ENCODE peak calls at places on chromosomes 7 and 10, in nine cellular contexts. P, W, K, H, B, Z, A, N and V are unnamed samples. For H3K36me3, the result is how much of the 10 kb centered on the place peaks cover.

GRCh38 chr10:94027197-94027596 is 33.5 kb downstream of the PLCE1 start:
- DNase-seq in N (no peak), P (peak), Z (no peak), B (no peak), W (no peak), K (no peak), A (no peak), H (no peak), V (no peak)

GRCh38 chr7:156487811-156488523 is 152.6 kb upstream of the RNF32 start:
- DNase-seq in P (no peak), A (no peak), B (no peak), H (no peak), K (no peak), W (peak), Z (no peak), N (no peak), V (no peak)

GRCh38 chr7:27515933-27516332 is 146.8 kb downstream of the HIBADH start:
- DNase-seq in Z (no peak), N (no peak), A (no peak), H (no peak), B (no peak), W (no peak), P (peak), K (no peak), V (no peak)

GRCh38 chr10:28130267-28130666 is 131.4 kb upstream of the ODAD2 start:
- DNase-seq in K (no peak), B (no peak), N (no peak), A (no peak), Z (no peak), W (no peak), P (peak), H (peak), V (no peak)

GRCh38 chr7:117071597-117071996 is 118.3 kb downstream of the ST7 start:
- DNase-seq in P (no peak), B (no peak), W (no peak), K (no peak), N (no peak), H (no peak), A (no peak), Z (no peak), V (no peak)

GRCh38 chr10:73848821-73849489 is 25.4 kb downstream of the CAMK2G start:
- DNase-seq in Z (peak), P (peak), K (peak), H (peak), A (peak), N (peak), B (peak), W (peak), V (peak)

GRCh38 chr7:137886266-137886665 is 39.5 kb upstream of the DGKI start:
- DNase-seq in Z (no peak), P (no peak), N (no peak), W (no peak), B (no peak), H (no peak), A (no peak), K (no peak), V (no peak)

GRCh38 chr7:106623846-106624245 is 37.1 kb downstream of the CCDC71L start:
- DNase-seq in N (no peak), B (no peak), A (no peak), P (peak), W (no peak), H (peak), Z (no peak), K (no peak), V (peak)

GRCh38 chr7:29044529-29044928 is 86.4 kb upstream of the TRIL start:
- DNase-seq in K (no peak), P (no peak), H (peak), Z (no peak), B (no peak), N (no peak), W (no peak), A (no peak), V (no peak)

GRCh38 chr10:99531026-99531695 is 1.6 kb upstream of the NKX2-3 start:
- DNase-seq in K (no peak), B (no peak), N (no peak), W (no peak), A (no peak), P (no peak), H (no peak), Z (no peak), V (no peak)

GRCh38 chr7:8035647-8036518 is 67.3 kb downstream of the GLCCI1 start:
- DNase-seq in B (no peak), P (peak), A (peak), W (no peak), Z (no peak), N (no peak), K (no peak), H (peak), V (peak)

GRCh38 chr7:97020601-97021442 is 3.8 kb downstream of the DLX5 start:
- DNase-seq in N (no peak), A (no peak), H (no peak), W (no peak), B (no peak), P (no peak), K (no peak), Z (no peak), V (no peak)

GRCh38 chr7:139916717-139917395 is 87.8 kb downstream of the TBXAS1 start:
- DNase-seq in K (no peak), P (peak), H (no peak), B (no peak), W (no peak), N (peak), A (no peak), Z (no peak), V (no peak)

GRCh38 chr10:86654411-86655172 is at the start of gene OPN4:
- DNase-seq in A (no peak), H (no peak), P (no peak), N (peak), W (no peak), Z (peak), B (peak), K (no peak), V (no peak)

GRCh38 chr10:22612316-22612715 is 102.1 kb downstream of the PIP4K2A start:
- DNase-seq in A (no peak), Z (no peak), P (no peak), N (no peak), B (no peak), K (no peak), W (no peak), H (no peak), V (no peak)

GRCh38 chr10:11162828-11163599 is 145.3 kb downstream of the CELF2 start:
- DNase-seq in K (no peak), W (peak), A (peak), H (no peak), N (no peak), Z (no peak), B (peak), P (no peak), V (no peak)

GRCh38 chr7:99615989-99616358 is 772 bp upstream of the ZSCAN25 start:
- DNase-seq in Z (no peak), K (no peak), W (no peak), A (no peak), N (no peak), P (no peak), B (no peak), H (no peak), V (no peak)

GRCh38 chr7:98826811-98827231 is 43.0 kb downstream of the TMEM130 start:
- DNase-seq in K (peak), H (peak), N (no peak), B (no peak), A (no peak), P (peak), Z (peak), W (peak), V (no peak)

GRCh38 chr10:77144664-77145063 is 492.9 kb downstream of the KCNMA1 start:
- DNase-seq in K (no peak), N (no peak), W (no peak), A (no peak), B (no peak), H (no peak), Z (no peak), P (no peak), V (no peak)

GRCh38 chr10:116771101-116771705 is 28.8 kb upstream of the HSPA12A start:
- DNase-seq in Z (peak), K (no peak), P (peak), H (peak), W (peak), B (no peak), N (no peak), A (no peak), V (no peak)

GRCh38 chr7:106054133-106054532 is 58.0 kb downstream of the SYPL1 start:
- DNase-seq in W (no peak), P (no peak), A (no peak), K (no peak), Z (no peak), N (no peak), H (no peak), B (no peak), V (no peak)

GRCh38 chr10:52785418-52785817 is 12.8 kb upstream of the MBL2 start:
- DNase-seq in H (no peak), P (no peak), K (no peak), Z (no peak), W (no peak), B (no peak), N (no peak), A (no peak), V (no peak)

GRCh38 chr10:96720422-96721206 is at the start of gene PIK3AP1:
- DNase-seq in H (peak), K (no peak), W (no peak), A (peak), B (peak), P (peak), N (peak), Z (peak), V (no peak)

GRCh38 chr7:55409474-55410225 is 44.5 kb downstream of the LANCL2 start:
- DNase-seq in B (no peak), P (peak), W (no peak), H (no peak), Z (no peak), N (no peak), K (no peak), A (no peak), V (no peak)

GRCh38 chr7:150322114-150322832 is 882 bp upstream of the LRRC61 start:
- DNase-seq in H (no peak), N (peak), B (no peak), P (no peak), Z (no peak), A (peak), K (no peak), W (no peak), V (no peak)

GRCh38 chr7:25752967-25753791 is 398.8 kb upstream of the NFE2L3 start:
- DNase-seq in H (no peak), A (no peak), W (peak), N (no peak), Z (no peak), B (no peak), P (peak), K (no peak), V (no peak)

DNA sequence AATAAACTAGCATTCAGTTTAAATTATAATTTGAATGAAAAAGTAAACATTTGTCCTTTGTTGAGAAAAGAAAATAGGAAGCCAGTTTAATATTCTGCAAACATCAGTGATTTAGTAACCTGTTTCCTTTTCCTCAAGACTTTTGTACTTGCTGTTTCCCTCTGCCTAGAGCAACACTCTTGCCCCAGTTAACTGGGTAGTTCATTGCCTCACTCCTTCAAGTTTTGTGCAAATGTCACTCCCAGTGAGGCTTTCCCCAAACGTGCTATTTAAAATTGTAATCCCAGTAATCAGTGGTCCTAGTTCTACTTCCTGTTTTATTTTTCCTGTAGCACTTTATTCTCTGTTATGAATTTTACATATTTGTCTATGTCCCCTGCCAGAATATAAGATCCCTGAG is 23.9 kb downstream of the DLD start:
- DNase-seq in P (no peak), H (no peak), N (no peak), B (no peak), A (no peak), W (no peak), Z (no peak), K (no peak), V (no peak)
- H3K36me3 ChIP-seq in P (half or more), H (half or more), N (half or more), B (half or more), A (half or more), W (half or more), Z (under half), K (under half), V (half or more)

GRCh38 chr7:23336799-23337283 is 37.7 kb downstream of the MALSU1 start:
- DNase-seq in H (no peak), B (no peak), A (no peak), W (no peak), Z (no peak), N (no peak), K (no peak), P (no peak), V (no peak)
- H3K36me3 ChIP-seq in H (under half), B (under half), A (under half), W (under half), Z (under half), N (half or more), K (under half), P (under half), V (under half)

DNA sequence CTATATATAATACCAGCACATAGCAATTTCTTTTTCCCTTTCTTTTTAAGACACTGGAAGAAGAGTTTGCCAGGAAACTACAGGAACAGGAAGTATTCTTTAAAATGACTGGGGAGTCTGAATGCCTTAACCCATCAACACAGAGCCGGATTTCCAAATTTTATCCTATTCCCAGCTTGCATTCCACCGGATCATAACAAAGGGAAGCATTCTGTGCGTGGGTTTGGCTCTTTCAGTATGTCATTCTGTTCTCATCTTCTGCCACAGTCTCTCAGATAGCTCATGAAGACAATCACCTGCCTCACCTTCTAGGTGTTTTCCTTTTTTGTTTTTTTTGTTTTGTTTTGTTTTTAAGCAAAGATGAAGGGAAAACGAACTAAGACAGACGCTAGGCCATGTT is 58.6 kb downstream of the SLK start:
- DNase-seq in W (no peak), P (no peak), K (no peak), A (no peak), H (no peak), N (no peak), Z (no peak), B (no peak), V (no peak)
- H3K36me3 ChIP-seq in W (half or more), P (under half), K (under half), A (half or more), H (half or more), N (under half), Z (under half), B (half or more), V (under half)

GRCh38 chr10:70433581-70434280 is 7.8 kb downstream of the NODAL start:
- DNase-seq in Z (no peak), N (no peak), H (peak), B (no peak), K (no peak), A (no peak), P (no peak), W (no peak), V (no peak)

GRCh38 chr10:70432101-70432500 is 9.4 kb downstream of the NODAL start:
- DNase-seq in A (no peak), Z (no peak), K (no peak), W (no peak), N (no peak), B (no peak), H (no peak), P (no peak), V (no peak)

GRCh38 chr10:70426835-70427234 is 14.6 kb downstream of the NODAL start:
- DNase-seq in W (no peak), H (no peak), B (no peak), A (no peak), N (no peak), P (no peak), K (no peak), Z (no peak), V (no peak)

GRCh38 chr10:70432561-70433263 is 8.8 kb downstream of the NODAL start:
- DNase-seq in Z (no peak), P (no peak), N (no peak), B (no peak), K (no peak), H (no peak), A (no peak), W (no peak), V (no peak)

GRCh38 chr10:70430489-70431445 is 10.7 kb downstream of the NODAL start:
- DNase-seq in K (peak), B (no peak), N (no peak), W (peak), A (no peak), P (no peak), H (peak), Z (peak), V (no peak)
- H3K36me3 ChIP-seq in K (under half), B (under half), N (under half), W (under half), A (under half), P (under half), H (half or more), Z (under half), V (under half)

GRCh38 chr7:84877943-84878595 is 308.8 kb downstream of the SEMA3D start:
- DNase-seq in B (no peak), K (no peak), Z (no peak), A (no peak), W (no peak), H (no peak), N (no peak), P (no peak), V (no peak)
- H3K36me3 ChIP-seq in B (under half), K (under half), Z (under half), A (under half), W (under half), H (under half), N (under half), P (under half), V (under half)